ENCODE peak calls at places on chromosomes 5 and 9, in seven cellular contexts. R is HT1080; P is CD4-positive, alpha-beta T cell; L is AG09319; Z is AG04450; N is nucleus accumbens; Q is lower lobe of right lung. Y is an unnamed sample.

GRCh38 chr5:541148-541887 is 17.1 kb upstream of the SLC9A3 start:
- DNase-seq in L (no peak), Q (peak), R (no peak), Z (no peak), N (no peak), P (no peak), Y (no peak)

GRCh38 chr5:136226401-136226800 is 33.4 kb upstream of the SMIM32 start:
- DNase-seq in R (no peak), L (no peak), N (no peak), Q (no peak), P (no peak), Z (no peak), Y (no peak)

GRCh38 chr9:72586388-72587160 is 65.2 kb downstream of the TMC1 start:
- DNase-seq in R (peak), L (peak), N (no peak), P (no peak), Z (peak), Q (no peak), Y (no peak)

GRCh38 chr5:40879163-40879942 is 29.9 kb upstream of the C7 start:
- DNase-seq in L (no peak), R (peak), N (no peak), Z (no peak), P (no peak), Q (no peak), Y (no peak)

GRCh38 chr5:27702339-27702820 is 664.0 kb upstream of the CDH9 start:
- DNase-seq in R (peak), N (no peak), Q (no peak), Z (no peak), L (no peak), P (no peak), Y (no peak)

GRCh38 chr5:124478139-124478737 is 268.2 kb downstream of the ZNF608 start:
- DNase-seq in L (no peak), N (no peak), Q (no peak), Z (no peak), P (no peak), R (no peak), Y (no peak)

GRCh38 chr5:13574634-13575033 is 369.9 kb downstream of the DNAH5 start:
- DNase-seq in N (no peak), Q (no peak), Z (no peak), L (no peak), P (no peak), R (no peak), Y (no peak)

GRCh38 chr9:98240475-98240874 is 15.0 kb downstream of the TBC1D2 start:
- DNase-seq in P (no peak), R (no peak), N (no peak), Q (no peak), L (no peak), Z (no peak), Y (no peak)

GRCh38 chr9:137757613-137758029 is 120.0 kb upstream of the CACNA1B start:
- DNase-seq in Z (peak), R (peak), P (no peak), Q (no peak), N (no peak), L (no peak), Y (no peak)

GRCh38 chr5:321233-321725 is at the start of gene AHRR:
- DNase-seq in R (peak), Z (no peak), Q (peak), L (peak), P (no peak), N (no peak), Y (no peak)

GRCh38 chr9:85178486-85178885 is 509.0 kb downstream of the NTRK2 start:
- DNase-seq in P (no peak), N (no peak), Q (no peak), R (peak), L (no peak), Z (no peak), Y (no peak)

GRCh38 chr5:59596586-59597348 is 296.8 kb downstream of the PDE4D start:
- DNase-seq in L (no peak), P (no peak), R (peak), Q (no peak), N (no peak), Z (no peak), Y (no peak)

GRCh38 chr5:172008689-172009141 is 2.3 kb upstream of the FBXW11 start:
- DNase-seq in L (no peak), N (no peak), R (no peak), Q (no peak), Z (no peak), P (no peak), Y (no peak)

GRCh38 chr5:10106806-10107205 is 142.9 kb downstream of the ATPSCKMT start:
- DNase-seq in L (no peak), R (no peak), P (no peak), N (no peak), Z (no peak), Q (no peak), Y (no peak)

GRCh38 chr5:152288499-152288898 is 116.6 kb downstream of the NMUR2 start:
- DNase-seq in N (no peak), Z (no peak), R (no peak), Q (no peak), L (no peak), P (no peak), Y (no peak)

GRCh38 chr9:121662896-121663580 is 11.6 kb downstream of the DAB2IP start:
- DNase-seq in Q (no peak), N (no peak), Z (no peak), R (no peak), P (no peak), L (no peak), Y (no peak)

GRCh38 chr9:115234094-115234493 is 116.1 kb upstream of the TNC start:
- DNase-seq in R (peak), N (no peak), P (no peak), Q (no peak), L (peak), Z (peak), Y (no peak)

GRCh38 chr9:129394011-129394919 is 216.2 kb upstream of the IER5L start:
- DNase-seq in P (no peak), L (no peak), Z (no peak), R (no peak), N (peak), Q (no peak), Y (no peak)

GRCh38 chr5:64807505-64807904 is 38.8 kb downstream of the CWC27 start:
- DNase-seq in Q (no peak), R (peak), L (no peak), P (no peak), N (no peak), Z (peak), Y (no peak)

GRCh38 chr9:99690573-99690972 is 131.1 kb upstream of the NR4A3 start:
- DNase-seq in P (no peak), Z (no peak), R (no peak), N (peak), L (no peak), Q (no peak), Y (no peak)

GRCh38 chr9:129451089-129451656 is 169.7 kb downstream of the C9orf50 start:
- DNase-seq in L (no peak), Q (no peak), Z (no peak), N (no peak), P (no peak), R (no peak), Y (no peak)

GRCh38 chr5:76703707-76704106 is 12.2 kb upstream of the F2R start:
- DNase-seq in N (no peak), P (no peak), L (no peak), Q (no peak), R (no peak), Z (no peak), Y (no peak)